ENCODE peak calls at places on chromosomes 7 and 10, in five cellular contexts. L is stimulated activated CD4-positive, alpha-beta T cell treated with anti-CD3 and anti-CD28 coated beads, Interleukin-4, amount 100 ng/mL, for 48 hours; F is fibroblast of mammary gland; S is left ventricle myocardium inferior; P is WTC11. K is an unnamed sample.

GRCh38 chr10:94735197-94735596 is 27.3 kb upstream of the CYP2C19 start:
- DNase-seq in S (no peak), P (no peak), F (no peak), L (no peak), K (no peak)

GRCh38 chr10:30447125-30447799 is 13.3 kb downstream of the MAP3K8 start:
- DNase-seq in L (no peak), P (no peak), F (peak), S (no peak), K (no peak)

GRCh38 chr7:2461268-2462026 is 14.8 kb downstream of the GRIFIN start:
- DNase-seq in S (no peak), F (no peak), L (no peak), P (no peak), K (no peak)

GRCh38 chr10:24437302-24437701 is 228.4 kb downstream of the KIAA1217 start:
- DNase-seq in S (no peak), P (no peak), F (no peak), L (no peak), K (no peak)

GRCh38 chr10:13038346-13038745 is 36.8 kb upstream of the CCDC3 start:
- DNase-seq in F (no peak), L (no peak), P (no peak), S (no peak), K (peak)

GRCh38 chr7:146249272-146249671 is 132.7 kb downstream of the CNTNAP2 start:
- DNase-seq in F (no peak), S (no peak), L (no peak), P (no peak), K (no peak)

GRCh38 chr10:21265622-21266021 is 259.9 kb downstream of the SKIDA1 start:
- DNase-seq in P (no peak), L (no peak), S (no peak), F (peak), K (peak)

GRCh38 chr10:86758231-86759072 is 2.0 kb downstream of the BMPR1A start:
- DNase-seq in F (peak), P (no peak), L (no peak), S (no peak), K (no peak)

GRCh38 chr7:2196381-2197378 is 36.1 kb downstream of the MAD1L1 start:
- DNase-seq in S (no peak), P (no peak), F (no peak), L (no peak), K (no peak)

GRCh38 chr10:22655312-22655973 is 58.9 kb downstream of the PIP4K2A start:
- DNase-seq in P (no peak), S (no peak), F (peak), L (no peak), K (peak)

GRCh38 chr7:27124096-27124978 is 6.2 kb downstream of the HOXA4 start:
- DNase-seq in P (no peak), L (no peak), F (peak), S (no peak), K (no peak)

GRCh38 chr7:43112941-43113621 is 634 bp downstream of the HECW1 start:
- DNase-seq in L (no peak), S (peak), P (peak), F (peak), K (peak)

K was measured in NCI-H69.